ENCODE peak calls at places on chromosome 18, in six cellular contexts. E, S, B, T, C and F are unnamed samples.

GRCh38 chr18:23710946-23711345 is 21.7 kb downstream of the LAMA3 start:
- DNase-seq in E (no peak), S (no peak), B (no peak), T (no peak), C (no peak), F (no peak)

GRCh38 chr18:69400976-69401474 is 337 bp downstream of the DOK6 start:
- DNase-seq in E (peak; percentile 81), S (peak; percentile 63), B (peak; percentile 3), T (no peak), C (peak; percentile 16), F (peak; percentile 3)

GRCh38 chr18:79921984-79922965 is 29.2 kb downstream of the SLC66A2 start:
- DNase-seq in E (peak; percentile 51), S (no peak), B (no peak), T (peak; percentile 53), C (no peak), F (no peak)

GRCh38 chr18:35141567-35142269 is 99.1 kb upstream of the ZNF397 start:
- DNase-seq in E (no peak), S (no peak), B (no peak), T (no peak), C (no peak), F (no peak)

GRCh38 chr18:23718731-23719130 is 29.5 kb downstream of the LAMA3 start:
- DNase-seq in E (no peak), S (no peak), B (no peak), T (no peak), C (no peak), F (peak; percentile 45)

GRCh38 chr18:51193621-51194287 is 3.7 kb downstream of the MEX3C start:
- DNase-seq in E (no peak), S (peak; percentile 80), B (peak; percentile 33), T (no peak), C (no peak), F (peak; percentile 51)

GRCh38 chr18:61400016-61400630 is 66.9 kb downstream of the CDH20 start:
- DNase-seq in E (no peak), S (peak; percentile 42), B (no peak), T (no peak), C (no peak), F (peak; percentile 31)

GRCh38 chr18:68557183-68557582 is 157.7 kb downstream of the TMX3 start:
- DNase-seq in E (no peak), S (no peak), B (no peak), T (no peak), C (no peak), F (no peak)

GRCh38 chr18:56901919-56902318 is 245.0 kb upstream of the BOD1L2 start:
- DNase-seq in E (no peak), S (no peak), B (no peak), T (no peak), C (no peak), F (no peak)

GRCh38 chr18:48693625-48694262 is 154.9 kb downstream of the CTIF start:
- DNase-seq in E (no peak), S (peak; percentile 51), B (no peak), T (no peak), C (no peak), F (peak; percentile 34)